ENCODE peak calls at places on chromosomes 4 and X, in nine cellular contexts. E is GM12892; G is NB4; T is endothelial cell; D is foreskin fibroblast; X is head of caudate nucleus; R is GM23248; H is activated gamma-delta T cell treated with Interleukin-2 at 50 U/mL for 16 hours; V is CD8-positive, alpha-beta T cell. Q is an unnamed sample.

GRCh38 chrX:110123331-110123782 is 120.4 kb downstream of the TMEM164 start:
- DNase-seq in G (peak; percentile 80), H (no peak), D (no peak), V (no peak), T (no peak), E (no peak), X (no peak), R (no peak), Q (no peak)

GRCh38 chrX:58025979-58026378 is 115.7 kb upstream of the ZXDA start:
- DNase-seq in D (peak; percentile 1), X (peak; percentile 19), R (peak; percentile 47), V (peak; percentile 1), G (peak; percentile 53), T (no peak), E (peak; percentile 0), H (peak; percentile 28), Q (no peak)

GRCh38 chr4:8914461-8915171 is 43.0 kb upstream of the HMX1 start:
- DNase-seq in R (no peak), E (peak; percentile 5), T (no peak), X (no peak), H (no peak), D (no peak), V (no peak), G (peak; percentile 2), Q (no peak)

GRCh38 chrX:65751511-65751910 is 84.1 kb downstream of the MSN start:
- DNase-seq in E (no peak), T (no peak), R (no peak), D (no peak), G (peak; percentile 48), X (no peak), H (no peak), V (no peak), Q (no peak)

GRCh38 chr4:98289375-98289774 is 28.2 kb downstream of the RAP1GDS1 start:
- DNase-seq in T (no peak), D (no peak), G (no peak), R (no peak), E (no peak), X (no peak), V (no peak), H (no peak), Q (no peak)

GRCh38 chrX:104641176-104641575 is 75.2 kb downstream of the IL1RAPL2 start:
- DNase-seq in H (no peak), X (no peak), T (peak; percentile 2), V (no peak), E (no peak), G (no peak), R (no peak), D (no peak), Q (no peak)

GRCh38 chrX:19769467-19769866 is 117.9 kb downstream of the SH3KBP1 start:
- DNase-seq in H (no peak), V (no peak), D (no peak), E (no peak), X (no peak), G (no peak), R (no peak), T (no peak), Q (no peak)

GRCh38 chrX:123215397-123216089 is 31.5 kb downstream of the GRIA3 start:
- DNase-seq in X (peak; percentile 47), V (no peak), D (no peak), E (no peak), T (no peak), R (peak; percentile 16), G (peak; percentile 2), H (no peak), Q (no peak)

GRCh38 chr4:80386281-80386886 is 50.9 kb downstream of the CFAP299 start:
- DNase-seq in T (no peak), R (no peak), H (no peak), E (no peak), X (no peak), V (no peak), D (no peak), G (no peak), Q (no peak)

GRCh38 chr4:89469930-89470375 is 162.4 kb upstream of the GPRIN3 start:
- DNase-seq in D (peak; percentile 93), V (no peak), G (peak; percentile 87), H (peak; percentile 8), T (no peak), X (no peak), R (peak; percentile 91), E (no peak), Q (no peak)

GRCh38 chr4:81648576-81649272 is 177.0 kb upstream of the RASGEF1B start:
- DNase-seq in X (no peak), G (no peak), V (peak; percentile 19), T (no peak), D (no peak), E (no peak), R (no peak), H (peak; percentile 38), Q (no peak)

GRCh38 chr4:78622253-78622979 is 70.8 kb downstream of the ANXA3 start:
- DNase-seq in T (no peak), V (no peak), D (peak; percentile 81), E (no peak), H (no peak), R (peak; percentile 66), G (no peak), X (no peak), Q (no peak)

GRCh38 chr4:110629780-110630500 is 7.1 kb upstream of the PITX2 start:
- DNase-seq in R (no peak), E (no peak), X (no peak), T (no peak), H (no peak), V (no peak), G (no peak), D (no peak), Q (no peak)

GRCh38 chr4:45530498-45530897 is 593.4 kb downstream of the GABRG1 start:
- DNase-seq in R (no peak), G (no peak), V (no peak), X (no peak), T (no peak), D (no peak), E (no peak), H (no peak), Q (no peak)

GRCh38 chrX:139892512-139892911 is 40.3 kb downstream of the ATP11C start:
- DNase-seq in G (no peak), X (no peak), E (no peak), D (no peak), R (no peak), H (no peak), T (no peak), V (no peak), Q (no peak)

GRCh38 chr4:108144451-108144850 is 24.3 kb downstream of the LEF1 start:
- DNase-seq in D (no peak), E (no peak), R (no peak), H (no peak), V (no peak), X (no peak), T (no peak), G (no peak), Q (no peak)

GRCh38 chr4:19969492-19969891 is 282.2 kb upstream of the SLIT2 start:
- DNase-seq in T (no peak), H (no peak), D (no peak), E (no peak), X (no peak), V (no peak), G (no peak), R (no peak), Q (no peak)

GRCh38 chr4:184746532-184746870 is 12.6 kb upstream of the CENPU start:
- DNase-seq in X (no peak), G (no peak), D (peak; percentile 64), T (no peak), R (peak; percentile 74), H (no peak), E (no peak), V (no peak), Q (no peak)

GRCh38 chr4:77699731-77700210 is 94.2 kb downstream of the CXCL13 start:
- DNase-seq in G (no peak), R (peak; percentile 73), D (peak; percentile 89), V (no peak), X (no peak), H (no peak), T (no peak), E (no peak), Q (no peak)

GRCh38 chr4:123120473-123120872 is 198.1 kb upstream of the NUDT6 start:
- DNase-seq in V (no peak), T (no peak), D (peak; percentile 58), H (no peak), X (no peak), E (no peak), R (peak; percentile 42), G (no peak), Q (no peak)

GRCh38 chr4:185634066-185634652 is 98.9 kb upstream of the PDLIM3 start:
- DNase-seq in D (no peak), R (no peak), X (no peak), G (peak; percentile 42), T (no peak), H (no peak), E (no peak), V (no peak), Q (no peak)

GRCh38 chrX:41293269-41293668 is 40.7 kb upstream of the DDX3X start:
- DNase-seq in T (no peak), H (no peak), D (no peak), E (no peak), V (no peak), X (no peak), G (peak; percentile 35), R (no peak), Q (no peak)

GRCh38 chr4:113540859-113541258 is 220.7 kb downstream of the CAMK2D start:
- DNase-seq in R (peak; percentile 50), X (no peak), E (no peak), G (no peak), H (no peak), V (no peak), T (no peak), D (no peak), Q (no peak)

GRCh38 chr4:105061136-105061696 is 85.5 kb upstream of the TET2 start:
- DNase-seq in R (no peak), H (peak; percentile 9), G (peak; percentile 91), D (no peak), V (peak; percentile 7), X (no peak), T (no peak), E (no peak), Q (no peak)

GRCh38 chr4:99087887-99088484 is 602 bp downstream of the ADH5 start:
- DNase-seq in R (peak; percentile 95), E (peak; percentile 12), T (no peak), D (peak; percentile 72), V (peak; percentile 5), X (no peak), H (peak; percentile 5), G (peak; percentile 68), Q (peak; percentile 19)

GRCh38 chr4:151921811-151922210 is 161.0 kb upstream of the GATB start:
- DNase-seq in X (no peak), T (no peak), H (no peak), G (no peak), E (no peak), D (peak; percentile 64), R (peak; percentile 83), V (no peak), Q (no peak)

GRCh38 chrX:84189125-84189524 is 1.1 kb upstream of the RPS6KA6 start:
- DNase-seq in G (no peak), X (no peak), D (no peak), H (no peak), V (no peak), R (peak; percentile 8), E (no peak), T (no peak), Q (no peak)

GRCh38 chrX:46686003-46686645 is 72.8 kb downstream of the SLC9A7 start:
- DNase-seq in D (no peak), H (peak; percentile 29), T (peak; percentile 11), G (peak; percentile 53), X (peak; percentile 21), V (peak; percentile 2), R (peak; percentile 56), E (no peak), Q (no peak)

GRCh38 chrX:153443476-153444332 is 2.2 kb downstream of the TREX2 start:
- DNase-seq in R (no peak), D (no peak), H (no peak), E (no peak), V (no peak), X (no peak), T (no peak), G (no peak), Q (no peak)

GRCh38 chr4:110624904-110625494 is 2.1 kb upstream of the PITX2 start:
- DNase-seq in H (no peak), D (no peak), E (no peak), G (no peak), R (no peak), V (no peak), X (no peak), T (no peak), Q (no peak)

GRCh38 chr4:83112239-83112638 is 2.3 kb downstream of the PLAC8 start:
- DNase-seq in X (no peak), E (no peak), T (no peak), G (peak; percentile 90), H (no peak), R (no peak), D (no peak), V (no peak), Q (no peak)

Q was measured in thoracic aorta.